ENCODE peak calls at places on chromosomes 5 and 9, in five cellular contexts. Z, L, E, B and J are unnamed samples. For H3K36me3, the result is how much of the 10 kb centered on the place peaks cover.

GRCh38 chr5:16864566-16864965 is 71.5 kb downstream of the MYO10 start:
- DNase-seq in Z (peak), E (peak), B (no peak), L (no peak), J (no peak)

GRCh38 chr5:124740991-124741583 is 5.4 kb downstream of the ZNF608 start:
- DNase-seq in B (no peak), E (peak), Z (peak), L (no peak), J (no peak)

GRCh38 chr5:158115468-158115867 is 256.5 kb upstream of the CLINT1 start:
- DNase-seq in B (no peak), L (no peak), E (no peak), Z (peak), J (no peak)

GRCh38 chr5:1542755-1543154 is 19.0 kb upstream of the LPCAT1 start:
- DNase-seq in L (no peak), E (peak), Z (peak), B (no peak), J (no peak)

GRCh38 chr5:150113047-150113744 is 26.8 kb upstream of the CSF1R start:
- DNase-seq in B (no peak), L (no peak), E (no peak), Z (peak), J (no peak)

GRCh38 chr5:176671399-176671798 is 24.1 kb downstream of the TSPAN17 start:
- DNase-seq in Z (no peak), L (no peak), E (no peak), B (no peak), J (no peak)

GRCh38 chr5:157351386-157352089 is 85.6 kb downstream of the CYFIP2 start:
- DNase-seq in B (no peak), E (no peak), Z (no peak), L (no peak), J (no peak)

GRCh38 chr9:92463387-92463786 is 18.9 kb downstream of the ASPN start:
- DNase-seq in B (no peak), L (no peak), E (no peak), Z (no peak), J (no peak)

GRCh38 chr9:35490910-35491465 is 1.1 kb downstream of the RUSC2 start:
- DNase-seq in E (peak), Z (peak), L (no peak), B (no peak), J (peak)

GRCh38 chr5:158174918-158175663 is 316.1 kb upstream of the CLINT1 start:
- DNase-seq in E (peak), B (no peak), L (peak), Z (peak), J (peak)

GRCh38 chr5:39211773-39212172 is 7.6 kb downstream of the FYB1 start:
- DNase-seq in B (no peak), Z (no peak), L (no peak), E (no peak), J (no peak)

GRCh38 chr5:148186248-148187003 is 16.4 kb upstream of the SPINK6 start:
- DNase-seq in B (no peak), Z (peak), L (no peak), E (peak), J (peak)

GRCh38 chr5:64947031-64947430 is 178.3 kb downstream of the CWC27 start:
- DNase-seq in Z (no peak), L (no peak), B (no peak), E (no peak), J (peak)

GRCh38 chr9:127452481-127453092 is 1.3 kb downstream of the LRSAM1 start:
- DNase-seq in Z (peak), B (no peak), E (peak), L (peak), J (no peak)

GRCh38 chr9:132931178-132931735 is 13.2 kb downstream of the TSC1 start:
- DNase-seq in L (no peak), Z (no peak), E (peak), B (no peak), J (no peak)

GRCh38 chr9:132923346-132923902 is 21.0 kb downstream of the TSC1 start:
- DNase-seq in E (no peak), L (no peak), B (no peak), Z (no peak), J (no peak)

GRCh38 chr9:132927704-132928103 is 16.7 kb downstream of the TSC1 start:
- DNase-seq in B (no peak), Z (no peak), E (no peak), L (no peak), J (no peak)
- H3K36me3 ChIP-seq in B (under half), Z (half or more), E (under half), L (half or more), J (under half)

GRCh38 chr9:79694676-79695400 is 123.1 kb downstream of the TLE4 start:
- DNase-seq in E (peak), B (no peak), L (no peak), Z (peak), J (peak)
- H3K27ac ChIP-seq in E (no peak), B (no peak), L (no peak), Z (no peak), J (no peak)

DNA sequence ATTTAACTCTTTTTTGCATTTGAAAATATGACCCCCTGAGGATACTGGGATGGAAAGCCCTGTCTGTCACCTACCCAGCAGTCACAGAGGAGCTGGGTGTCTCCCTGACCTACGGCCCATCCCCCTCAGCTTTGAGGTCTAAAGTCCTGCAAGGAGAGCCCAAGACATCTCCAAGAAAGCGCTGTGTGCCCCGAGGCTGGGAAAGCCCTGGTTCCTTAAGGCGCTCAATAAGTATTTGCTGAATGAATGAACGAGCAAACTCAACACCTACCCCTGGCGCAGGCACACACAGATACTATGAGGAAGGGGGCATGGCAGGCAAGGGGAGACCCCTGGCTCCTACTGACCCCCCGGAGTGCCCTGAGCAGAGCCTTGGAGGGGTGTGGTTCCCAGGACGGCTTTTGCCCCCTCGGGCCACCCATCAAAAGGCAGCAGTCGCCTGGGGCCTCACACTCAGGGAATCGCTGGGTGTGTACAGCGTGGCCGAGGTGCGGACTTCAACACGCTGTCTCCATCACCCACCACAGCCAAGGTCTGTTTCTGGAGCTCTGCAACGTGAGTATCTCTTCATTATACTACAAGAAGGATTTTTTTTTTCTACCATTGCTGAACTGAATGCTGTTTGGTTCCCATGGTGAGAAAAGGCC is 211.6 kb downstream of the ERCC6L2 start:
- DNase-seq in L (no peak), Z (no peak), E (no peak), B (no peak), J (no peak)
- H3K4me3 ChIP-seq in L (no peak), Z (no peak), E (no peak), B (no peak), J (no peak)

GRCh38 chr9:120764476-120764875 is 28.7 kb downstream of the FBXW2 start:
- DNase-seq in E (no peak), B (no peak), Z (no peak), L (no peak), J (no peak)

GRCh38 chr9:120767451-120767850 is 25.8 kb downstream of the FBXW2 start:
- DNase-seq in B (no peak), L (no peak), Z (no peak), E (no peak), J (no peak)

GRCh38 chr9:120768870-120769269 is 24.3 kb downstream of the FBXW2 start:
- DNase-seq in B (no peak), E (no peak), L (no peak), Z (no peak), J (no peak)

GRCh38 chr9:120768247-120768646 is 25.0 kb downstream of the FBXW2 start:
- DNase-seq in E (no peak), L (no peak), B (no peak), Z (no peak), J (no peak)

GRCh38 chr9:120765910-120766309 is 27.3 kb downstream of the FBXW2 start:
- DNase-seq in L (no peak), Z (no peak), E (no peak), B (no peak), J (no peak)
- H3K36me3 ChIP-seq in L (half or more), Z (under half), E (under half), B (under half), J (under half)

GRCh38 chr5:76384189-76384588 is 18.9 kb upstream of the IQGAP2 start:
- DNase-seq in E (no peak), L (no peak), B (no peak), Z (no peak), J (no peak)

GRCh38 chr5:76386360-76386759 is 16.7 kb upstream of the IQGAP2 start:
- DNase-seq in L (no peak), B (no peak), E (no peak), Z (no peak), J (no peak)

GRCh38 chr5:76383126-76383825 is 19.8 kb upstream of the IQGAP2 start:
- DNase-seq in B (no peak), Z (no peak), E (no peak), L (no peak), J (no peak)

GRCh38 chr5:76385540-76385939 is 17.5 kb upstream of the IQGAP2 start:
- DNase-seq in L (no peak), E (no peak), B (no peak), Z (no peak), J (no peak)

DNA sequence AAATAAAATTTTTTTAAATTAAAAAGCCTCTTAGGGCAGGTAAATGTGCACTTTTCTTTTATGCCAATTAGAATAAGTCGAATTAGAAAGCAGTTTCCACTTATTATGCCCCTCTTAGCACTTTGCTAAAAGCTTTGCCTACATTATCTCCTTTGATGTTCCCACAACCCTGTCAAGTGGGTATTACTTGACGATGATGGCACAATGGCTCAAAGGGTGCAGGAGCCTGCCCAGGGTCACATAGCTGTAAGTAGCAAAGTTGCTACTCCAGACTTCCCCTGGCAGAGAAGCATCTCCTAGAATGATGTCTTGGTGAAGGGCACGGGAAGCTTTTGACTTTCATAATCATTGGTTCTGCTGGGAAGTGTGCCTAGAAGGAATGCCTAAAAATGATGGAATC is 18.4 kb upstream of the IQGAP2 start:
- DNase-seq in L (no peak), Z (no peak), B (no peak), E (no peak), J (no peak)
- H3K27ac ChIP-seq in L (no peak), Z (no peak), B (no peak), E (no peak), J (no peak)

DNA sequence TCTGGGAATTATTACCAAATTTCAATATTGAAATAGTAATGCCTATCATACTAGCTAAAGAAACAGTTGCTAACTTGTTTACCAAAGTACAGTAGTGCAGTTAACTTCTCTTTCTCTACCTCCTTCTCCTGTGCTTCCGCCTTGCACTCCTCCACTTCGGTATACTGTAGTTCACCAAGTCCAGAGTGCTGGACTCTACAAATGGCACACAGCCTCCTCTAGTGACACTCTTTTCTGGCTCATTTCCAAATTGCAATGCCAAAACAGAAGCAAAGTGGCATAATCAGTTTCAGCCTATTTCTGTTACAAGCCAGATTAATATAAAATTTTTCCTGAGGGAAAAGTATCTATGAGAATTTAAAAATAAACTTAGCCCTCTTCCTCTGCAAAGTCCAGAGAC is 86.0 kb upstream of the RASGRF2 start:
- DNase-seq in L (no peak), E (no peak), Z (no peak), B (no peak), J (no peak)
- H3K4me3 ChIP-seq in L (no peak), E (no peak), Z (no peak), B (no peak), J (no peak)

GRCh38 chr9:120399940-120400339 is 180.0 kb downstream of the CDK5RAP2 start:
- DNase-seq in Z (no peak), E (no peak), B (no peak), L (no peak), J (no peak)
- H3K36me3 ChIP-seq in Z (under half), E (under half), B (under half), L (half or more), J (under half)